ENCODE peak calls at places on chromosomes 6 and 20, in eight cellular contexts. One of them, this sample, is unnamed. For H3K4me1, the result is how much of the 10 kb centered on the place peaks cover.

GRCh38 chr6:88565409-88565811 is 398.0 kb downstream of the RNGTT start:
- DNase-seq in prostate gland: no peak
- DNase-seq in ovary: no peak
- DNase-seq in heart left ventricle: no peak
- DNase-seq in uterus: no peak
- DNase-seq in sigmoid colon: no peak
- DNase-seq in adrenal gland: no peak
- DNase-seq in K562: no peak
- DNase-seq in this sample: no peak

GRCh38 chr6:26743941-26744699 is 84.6 kb upstream of the ZNF322 start:
- DNase-seq in prostate gland: no peak
- DNase-seq in ovary: no peak
- DNase-seq in heart left ventricle: no peak
- DNase-seq in uterus: no peak
- DNase-seq in sigmoid colon: no peak
- DNase-seq in adrenal gland: no peak
- DNase-seq in K562: peak
- DNase-seq in this sample: no peak

GRCh38 chr6:157909282-157909664 is 72.4 kb upstream of the SYNJ2 start:
- DNase-seq in prostate gland: no peak
- DNase-seq in ovary: no peak
- DNase-seq in heart left ventricle: no peak
- DNase-seq in uterus: no peak
- DNase-seq in sigmoid colon: no peak
- DNase-seq in adrenal gland: no peak
- DNase-seq in K562: no peak
- DNase-seq in this sample: no peak

GRCh38 chr6:146866731-146867414 is 268.1 kb downstream of the ADGB start:
- DNase-seq in prostate gland: no peak
- DNase-seq in ovary: no peak
- DNase-seq in heart left ventricle: no peak
- DNase-seq in uterus: no peak
- DNase-seq in sigmoid colon: no peak
- DNase-seq in adrenal gland: no peak
- DNase-seq in K562: no peak
- DNase-seq in this sample: no peak

GRCh38 chr6:11538049-11538798 is 675 bp downstream of the TMEM170B start:
- DNase-seq in prostate gland: peak
- DNase-seq in ovary: peak
- DNase-seq in heart left ventricle: peak
- DNase-seq in uterus: peak
- DNase-seq in sigmoid colon: peak
- DNase-seq in adrenal gland: peak
- DNase-seq in K562: peak
- DNase-seq in this sample: peak

GRCh38 chr20:33242319-33243100 is 6.7 kb downstream of the BPIFA1 start:
- DNase-seq in prostate gland: no peak
- DNase-seq in ovary: no peak
- DNase-seq in heart left ventricle: no peak
- DNase-seq in uterus: no peak
- DNase-seq in sigmoid colon: no peak
- DNase-seq in adrenal gland: no peak
- DNase-seq in K562: no peak
- DNase-seq in this sample: no peak

GRCh38 chr6:78942451-78942850 is 75.1 kb downstream of the IRAK1BP1 start:
- DNase-seq in prostate gland: no peak
- DNase-seq in ovary: no peak
- DNase-seq in heart left ventricle: no peak
- DNase-seq in uterus: no peak
- DNase-seq in sigmoid colon: no peak
- DNase-seq in adrenal gland: no peak
- DNase-seq in K562: no peak
- DNase-seq in this sample: no peak

GRCh38 chr6:63352587-63353281 is 33.0 kb upstream of the LGSN start:
- DNase-seq in prostate gland: no peak
- DNase-seq in ovary: no peak
- DNase-seq in heart left ventricle: no peak
- DNase-seq in uterus: no peak
- DNase-seq in sigmoid colon: no peak
- DNase-seq in adrenal gland: peak
- DNase-seq in K562: no peak
- DNase-seq in this sample: peak

GRCh38 chr20:23568320-23569011 is at the start of gene CST9L:
- DNase-seq in prostate gland: no peak
- DNase-seq in ovary: no peak
- DNase-seq in heart left ventricle: no peak
- DNase-seq in uterus: no peak
- DNase-seq in sigmoid colon: no peak
- DNase-seq in adrenal gland: no peak
- DNase-seq in K562: no peak
- DNase-seq in this sample: no peak

GRCh38 chr6:141024526-141024925 is 1108.2 kb upstream of the GJE1 start:
- DNase-seq in prostate gland: no peak
- DNase-seq in ovary: no peak
- DNase-seq in heart left ventricle: no peak
- DNase-seq in uterus: no peak
- DNase-seq in sigmoid colon: no peak
- DNase-seq in adrenal gland: no peak
- DNase-seq in K562: no peak
- DNase-seq in this sample: no peak

GRCh38 chr20:38094373-38094775 is 60.8 kb downstream of the RPRD1B start:
- DNase-seq in prostate gland: no peak
- DNase-seq in ovary: no peak
- DNase-seq in heart left ventricle: peak
- DNase-seq in uterus: no peak
- DNase-seq in sigmoid colon: peak
- DNase-seq in adrenal gland: no peak
- DNase-seq in K562: no peak
- DNase-seq in this sample: peak

GRCh38 chr6:7546832-7547714 is 5.6 kb downstream of the DSP start:
- DNase-seq in prostate gland: peak
- DNase-seq in ovary: no peak
- DNase-seq in heart left ventricle: no peak
- DNase-seq in uterus: no peak
- DNase-seq in sigmoid colon: no peak
- DNase-seq in adrenal gland: no peak
- DNase-seq in K562: no peak
- DNase-seq in this sample: no peak

GRCh38 chr6:42260424-42260888 is 42.8 kb upstream of the MRPS10 start:
- DNase-seq in prostate gland: no peak
- DNase-seq in ovary: no peak
- DNase-seq in heart left ventricle: no peak
- DNase-seq in uterus: peak
- DNase-seq in sigmoid colon: peak
- DNase-seq in adrenal gland: no peak
- DNase-seq in K562: peak
- DNase-seq in this sample: peak

GRCh38 chr6:170505306-170505705 is 47.8 kb downstream of the PSMB1 start:
- DNase-seq in prostate gland: no peak
- DNase-seq in ovary: no peak
- DNase-seq in heart left ventricle: peak
- DNase-seq in uterus: no peak
- DNase-seq in sigmoid colon: no peak
- DNase-seq in adrenal gland: peak
- DNase-seq in K562: no peak
- DNase-seq in this sample: peak

GRCh38 chr6:47041741-47042140 is 391 bp downstream of the ADGRF1 start:
- DNase-seq in prostate gland: no peak
- DNase-seq in ovary: no peak
- DNase-seq in heart left ventricle: no peak
- DNase-seq in uterus: no peak
- DNase-seq in sigmoid colon: no peak
- DNase-seq in adrenal gland: no peak
- DNase-seq in K562: no peak
- DNase-seq in this sample: no peak

GRCh38 chr6:159169557-159170332 is 545 bp downstream of the FNDC1 start:
- DNase-seq in prostate gland: no peak
- DNase-seq in ovary: no peak
- DNase-seq in heart left ventricle: no peak
- DNase-seq in uterus: peak
- DNase-seq in sigmoid colon: peak
- DNase-seq in adrenal gland: peak
- DNase-seq in K562: no peak
- DNase-seq in this sample: no peak

GRCh38 chr6:135814043-135814442 is 37.5 kb upstream of the PDE7B start:
- DNase-seq in prostate gland: no peak
- DNase-seq in ovary: no peak
- DNase-seq in heart left ventricle: no peak
- DNase-seq in uterus: no peak
- DNase-seq in sigmoid colon: no peak
- DNase-seq in adrenal gland: no peak
- DNase-seq in K562: no peak
- DNase-seq in this sample: no peak

GRCh38 chr6:163457637-163458561 is 43.4 kb downstream of the QKI start:
- DNase-seq in prostate gland: no peak
- DNase-seq in ovary: no peak
- DNase-seq in heart left ventricle: peak
- DNase-seq in uterus: no peak
- DNase-seq in sigmoid colon: no peak
- DNase-seq in adrenal gland: no peak
- DNase-seq in K562: no peak
- DNase-seq in this sample: peak

DNA sequence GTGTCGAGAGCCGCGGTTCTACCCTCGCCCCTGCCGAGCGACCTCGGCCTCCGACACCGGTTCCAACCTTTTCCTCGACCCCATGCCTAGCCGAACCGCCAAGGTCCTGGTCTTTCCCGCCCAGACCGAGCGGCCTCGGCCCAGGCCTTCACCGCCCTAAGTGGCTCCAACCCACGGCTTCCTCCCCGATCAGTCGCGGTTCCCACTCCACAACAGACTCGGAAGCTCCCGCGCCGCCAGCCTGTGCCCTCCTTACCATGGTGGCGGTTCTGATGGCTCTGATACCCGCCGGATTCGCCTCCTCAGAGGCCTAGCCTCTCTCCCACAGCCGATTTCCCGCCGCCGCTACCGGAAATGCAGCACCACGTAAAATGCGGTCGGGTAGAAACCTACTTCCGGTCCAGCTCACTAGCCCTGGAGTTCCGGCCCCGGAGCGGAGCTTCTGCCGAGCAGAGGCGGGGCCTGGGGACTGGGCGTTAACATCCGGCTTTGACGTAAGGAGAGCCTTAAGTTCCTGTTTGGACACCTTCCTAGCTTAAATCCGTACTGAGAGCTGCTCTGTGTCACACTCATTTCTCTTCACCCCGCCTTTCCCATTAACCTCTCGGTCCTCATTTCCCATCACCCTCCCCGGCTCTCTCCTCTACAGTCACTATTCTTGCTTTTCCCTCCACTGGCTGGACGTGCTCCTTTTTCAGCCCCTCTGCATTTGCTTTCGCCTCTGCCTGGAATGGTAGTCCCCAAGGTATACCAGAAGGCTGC is at the start of gene SNRPB:
- DNase-seq in prostate gland: peak
- DNase-seq in ovary: peak
- DNase-seq in heart left ventricle: peak
- DNase-seq in uterus: peak
- DNase-seq in sigmoid colon: peak
- DNase-seq in adrenal gland: peak
- DNase-seq in K562: peak
- DNase-seq in this sample: peak
- TF ChIP-seq POLR2A in prostate gland: peak
- TF ChIP-seq POLR2A in ovary: peak
- TF ChIP-seq POLR2A in heart left ventricle: peak
- TF ChIP-seq POLR2A in uterus: peak
- TF ChIP-seq POLR2A in sigmoid colon: peak
- TF ChIP-seq POLR2A in adrenal gland: peak
- TF ChIP-seq POLR2A in K562: peak
- TF ChIP-seq POLR2A in this sample: peak

DNA sequence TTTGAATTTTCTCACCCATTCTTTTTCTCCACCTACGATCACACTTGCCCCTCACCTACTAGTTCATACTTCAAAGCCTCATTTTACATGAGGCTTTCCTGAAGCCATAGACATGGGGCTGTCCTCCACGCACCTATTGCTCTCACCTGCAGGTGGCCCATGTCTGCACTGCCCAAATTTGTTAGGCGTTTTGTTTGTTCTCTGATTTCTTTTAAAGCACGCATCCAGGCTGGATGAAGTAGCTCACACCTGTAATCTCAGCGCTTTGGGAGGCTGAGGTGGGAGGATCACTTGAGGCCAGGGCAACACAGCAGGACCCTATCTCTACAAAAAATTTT is 106.8 kb upstream of the RIPOR2 start:
- DNase-seq in prostate gland: no peak
- DNase-seq in ovary: no peak
- DNase-seq in heart left ventricle: no peak
- DNase-seq in uterus: no peak
- DNase-seq in sigmoid colon: no peak
- DNase-seq in adrenal gland: no peak
- DNase-seq in K562: no peak
- DNase-seq in this sample: no peak
- H3K4me1 ChIP-seq in prostate gland: under half
- H3K4me1 ChIP-seq in ovary: under half
- H3K4me1 ChIP-seq in heart left ventricle: under half
- H3K4me1 ChIP-seq in uterus: under half
- H3K4me1 ChIP-seq in sigmoid colon: under half
- H3K4me1 ChIP-seq in adrenal gland: under half
- H3K4me1 ChIP-seq in K562: under half
- H3K4me1 ChIP-seq in this sample: under half

GRCh38 chr20:57461726-57462125 is 63.2 kb downstream of the CTCFL start:
- DNase-seq in prostate gland: no peak
- DNase-seq in ovary: no peak
- DNase-seq in heart left ventricle: no peak
- DNase-seq in uterus: no peak
- DNase-seq in sigmoid colon: no peak
- DNase-seq in adrenal gland: no peak
- DNase-seq in K562: no peak
- DNase-seq in this sample: no peak
- TF ChIP-seq POLR2A in prostate gland: no peak
- TF ChIP-seq POLR2A in ovary: no peak
- TF ChIP-seq POLR2A in heart left ventricle: no peak
- TF ChIP-seq POLR2A in uterus: no peak
- TF ChIP-seq POLR2A in sigmoid colon: no peak
- TF ChIP-seq POLR2A in adrenal gland: no peak
- TF ChIP-seq POLR2A in K562: no peak
- TF ChIP-seq POLR2A in this sample: no peak

DNA sequence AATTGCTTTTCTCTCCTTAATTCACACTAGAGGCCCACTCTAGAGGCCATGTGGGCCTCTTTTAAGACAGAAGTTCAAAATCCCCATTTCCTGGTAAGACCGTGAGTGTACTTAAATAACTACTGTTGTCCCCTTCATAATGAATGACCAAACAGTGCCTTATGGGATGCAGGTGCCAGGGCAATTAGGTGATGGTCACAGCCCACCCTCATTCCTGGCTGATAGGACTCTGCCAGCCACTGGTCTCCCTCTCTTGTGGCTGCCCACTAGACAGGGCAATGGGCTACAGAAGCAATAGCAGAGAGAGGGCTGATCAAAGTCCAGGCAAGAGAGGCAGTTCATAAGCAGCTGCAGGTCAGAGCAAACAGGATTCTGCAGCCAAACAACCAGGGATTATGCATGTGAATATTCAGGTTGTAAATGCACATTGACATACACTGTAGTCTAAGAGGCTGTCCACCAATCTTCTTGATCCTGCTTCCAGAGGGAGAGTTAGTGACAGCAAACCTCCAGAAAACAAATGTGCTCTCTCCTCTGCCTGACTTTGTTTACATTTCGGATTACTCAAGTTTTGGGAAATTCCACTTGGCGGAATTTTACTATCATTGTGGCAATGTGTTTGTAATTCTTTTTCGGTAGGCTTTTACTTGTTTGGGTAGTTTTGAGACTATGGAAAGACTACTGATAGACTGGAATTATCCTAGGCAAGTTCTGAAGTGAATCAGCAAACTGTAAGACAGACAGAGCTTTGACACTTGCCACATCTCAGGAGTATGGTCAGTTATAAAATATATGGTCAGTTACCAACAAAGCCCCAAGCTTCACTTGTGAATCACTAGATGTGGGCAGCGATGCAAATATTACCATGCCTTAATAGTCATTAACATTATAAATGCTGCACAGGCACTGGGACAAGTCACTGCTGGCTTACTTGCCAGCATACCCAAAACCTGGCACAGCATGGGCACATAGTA is 12.8 kb downstream of the PTPRK start:
- DNase-seq in prostate gland: no peak
- DNase-seq in ovary: no peak
- DNase-seq in heart left ventricle: no peak
- DNase-seq in uterus: no peak
- DNase-seq in sigmoid colon: no peak
- DNase-seq in adrenal gland: no peak
- DNase-seq in K562: no peak
- DNase-seq in this sample: no peak
- H3K4me1 ChIP-seq in prostate gland: under half
- H3K4me1 ChIP-seq in ovary: under half
- H3K4me1 ChIP-seq in heart left ventricle: under half
- H3K4me1 ChIP-seq in uterus: under half
- H3K4me1 ChIP-seq in sigmoid colon: under half
- H3K4me1 ChIP-seq in adrenal gland: under half
- H3K4me1 ChIP-seq in K562: under half
- H3K4me1 ChIP-seq in this sample: under half